ENCODE peak calls at places on chromosome 1, in nine cellular contexts. U is H1; F is tibial nerve; X is HFF-Myc; Y is right atrium auricular region; T is non-pigmented ciliary epithelial cell; A is DMS153; Z is naive thymus-derived CD8-positive, alpha-beta T cell; B is central memory CD4-positive, alpha-beta T cell. I is an unnamed sample.

GRCh38 chr1:34460193-34460592 is 283.5 kb downstream of the C1orf94 start:
- DNase-seq in F (no peak), X (peak; percentile 16), Z (peak; percentile 3), Y (no peak), A (peak; percentile 3), T (no peak), U (peak; percentile 23), B (peak; percentile 7), I (no peak)

GRCh38 chr1:203083463-203083921 is 2.3 kb downstream of the MYOG start:
- DNase-seq in B (no peak), A (no peak), Z (no peak), X (no peak), F (no peak), T (no peak), Y (no peak), U (no peak), I (peak; percentile 79)

GRCh38 chr1:221335161-221336101 is 406.5 kb downstream of the DUSP10 start:
- DNase-seq in T (peak; percentile 31), Z (no peak), A (peak; percentile 28), F (peak; percentile 28), X (peak; percentile 22), U (no peak), B (no peak), Y (peak; percentile 60), I (no peak)

GRCh38 chr1:15081088-15081487 is 72.5 kb upstream of the TMEM51 start:
- DNase-seq in B (no peak), X (no peak), A (no peak), Y (peak; percentile 60), U (no peak), Z (no peak), T (no peak), F (no peak), I (no peak)

GRCh38 chr1:28392027-28392652 is 22.6 kb downstream of the PHACTR4 start:
- DNase-seq in A (no peak), U (no peak), X (peak; percentile 41), F (no peak), Y (no peak), T (peak; percentile 82), B (no peak), Z (no peak), I (no peak)

GRCh38 chr1:10629816-10630571 is 155.2 kb downstream of the PEX14 start:
- DNase-seq in F (no peak), Z (no peak), B (no peak), U (no peak), T (no peak), A (no peak), X (no peak), Y (no peak), I (no peak)

GRCh38 chr1:184854456-184855180 is 100.0 kb upstream of the EDEM3 start:
- DNase-seq in T (peak; percentile 43), F (no peak), Y (no peak), A (peak; percentile 79), X (peak; percentile 58), B (no peak), U (no peak), Z (no peak), I (no peak)

GRCh38 chr1:156124557-156125483 is 10.3 kb downstream of the LMNA start:
- DNase-seq in A (peak; percentile 29), Y (no peak), B (peak; percentile 62), X (no peak), F (no peak), Z (peak; percentile 58), U (no peak), T (no peak), I (no peak)

GRCh38 chr1:19651141-19651737 is 7.1 kb downstream of the NBL1 start:
- DNase-seq in B (peak; percentile 32), U (no peak), F (peak; percentile 27), Y (no peak), Z (peak; percentile 53), X (no peak), T (no peak), A (no peak), I (no peak)

GRCh38 chr1:221948459-221948858 is 206.6 kb upstream of the DUSP10 start:
- DNase-seq in Y (no peak), U (no peak), A (no peak), B (no peak), Z (no peak), T (no peak), F (no peak), X (no peak), I (no peak)

I was measured in osteocyte.